ENCODE peak calls at places on chromosomes 4 and X, in seven cellular contexts. C, P, F, E, M, H and R are unnamed samples.

GRCh38 chr4:88674989-88675388 is 22.6 kb downstream of the NAP1L5 start:
- DNase-seq in C (no peak), P (no peak), F (no peak), E (no peak), M (no peak), H (no peak), R (no peak)

GRCh38 chrX:104522386-104522785 is 43.6 kb upstream of the IL1RAPL2 start:
- DNase-seq in C (no peak), P (no peak), F (no peak), E (no peak), M (no peak), H (no peak), R (no peak)

GRCh38 chr4:152265149-152265621 is 270.7 kb downstream of the FBXW7 start:
- DNase-seq in C (no peak), P (peak; percentile 70), F (peak; percentile 35), E (no peak), M (no peak), H (peak; percentile 19), R (no peak)

GRCh38 chrX:16788477-16788876 is 2.2 kb downstream of the TXLNG start:
- DNase-seq in C (no peak), P (peak; percentile 35), F (no peak), E (no peak), M (peak; percentile 66), H (no peak), R (no peak)

GRCh38 chr4:173878701-173879100 is 348.7 kb upstream of the HAND2 start:
- DNase-seq in C (peak; percentile 16), P (peak; percentile 39), F (no peak), E (no peak), M (no peak), H (no peak), R (no peak)

GRCh38 chr4:15656038-15656470 is 897 bp upstream of the FBXL5 start:
- DNase-seq in C (peak; percentile 28), P (no peak), F (no peak), E (no peak), M (no peak), H (no peak), R (no peak)

GRCh38 chr4:10240691-10241090 is 124.1 kb upstream of the WDR1 start:
- DNase-seq in C (no peak), P (no peak), F (no peak), E (no peak), M (no peak), H (no peak), R (no peak)

GRCh38 chrX:129323115-129323514 is 200.2 kb downstream of the SMARCA1 start:
- DNase-seq in C (no peak), P (no peak), F (no peak), E (no peak), M (no peak), H (no peak), R (no peak)

GRCh38 chrX:781216-782211 is 150.9 kb downstream of the SHOX start:
- DNase-seq in C (no peak), P (no peak), F (no peak), E (no peak), M (no peak), H (no peak), R (no peak)

GRCh38 chr4:19614171-19614570 is 637.5 kb upstream of the SLIT2 start:
- DNase-seq in C (no peak), P (no peak), F (no peak), E (no peak), M (no peak), H (no peak), R (no peak)

DNA sequence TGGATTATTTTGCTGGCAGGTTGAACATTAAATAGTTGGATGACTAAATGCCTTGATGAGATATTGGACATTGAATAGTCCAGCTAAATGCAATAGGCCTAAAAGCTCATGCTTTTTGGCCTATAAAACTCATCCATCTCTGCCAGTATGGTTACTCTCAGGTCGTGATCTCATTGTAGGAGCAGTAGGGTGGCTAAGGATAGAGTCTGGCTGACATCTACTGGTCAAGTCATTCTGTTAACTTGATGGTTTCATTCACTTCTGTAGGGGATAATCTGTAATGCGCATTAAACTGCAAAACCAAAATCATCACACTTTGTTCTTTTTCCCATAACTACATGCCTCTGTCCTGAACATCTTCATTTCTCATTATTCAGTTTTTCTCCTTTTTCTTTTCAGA is 227.0 kb downstream of the DKK2 start:
- DNase-seq in C (no peak), P (no peak), F (peak; percentile 67), E (no peak), M (no peak), H (no peak), R (no peak)
- TF ChIP-seq CTCF in C (peak; percentile 27), P (no peak), F (peak; percentile 76), E (no peak), M (peak; percentile 40), H (no peak), R (no peak)

DNA sequence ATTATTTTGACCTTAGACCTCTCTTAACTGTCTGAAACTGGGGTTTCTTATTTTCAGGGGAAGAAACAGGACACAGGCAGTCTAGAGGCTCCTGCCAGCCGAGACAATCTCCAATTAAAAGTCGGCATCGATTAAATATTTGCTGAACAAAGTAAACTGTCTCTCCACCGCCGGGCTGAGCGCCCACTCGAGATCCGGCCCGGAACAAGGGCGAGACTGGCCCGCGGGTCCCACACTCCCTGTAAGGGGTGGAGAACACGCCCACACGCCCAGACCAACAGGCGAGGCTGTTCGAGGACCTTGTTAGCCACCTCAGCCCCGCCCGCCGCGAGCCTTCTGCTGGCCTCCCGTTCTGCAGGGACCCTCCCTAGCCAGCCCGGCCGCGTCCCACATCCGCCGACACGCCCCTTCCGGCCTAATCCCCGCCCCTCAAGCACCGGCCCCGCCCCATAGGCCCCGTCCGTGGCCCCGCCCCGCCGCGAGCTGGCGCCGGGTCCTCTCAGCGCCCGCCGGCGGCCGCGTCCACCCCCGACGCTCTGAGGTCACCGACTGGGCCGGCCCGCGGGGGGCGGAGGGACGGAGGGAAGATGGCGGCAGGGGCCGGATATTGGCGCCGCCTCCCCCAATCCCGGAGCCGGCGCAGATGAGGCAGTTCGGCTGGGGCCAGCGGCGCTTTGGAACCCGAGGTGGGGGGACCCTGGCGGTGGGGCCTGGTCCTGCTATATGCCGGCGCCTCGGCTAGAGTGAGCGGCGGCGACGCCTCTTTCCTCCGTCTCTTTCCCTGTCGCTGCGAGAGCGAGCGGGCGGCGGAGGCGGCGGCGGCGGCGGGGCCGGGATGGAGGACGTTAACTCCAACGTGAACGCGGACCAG is at the start of gene SLAIN2:
- DNase-seq in C (peak; percentile 99), P (peak; percentile 98), F (peak; percentile 97), E (peak; percentile 99), M (peak; percentile 100), H (peak; percentile 98), R (peak; percentile 98)
- TF ChIP-seq CTCF in C (peak; percentile 45), P (no peak), F (peak; percentile 72), E (no peak), M (peak; percentile 52), H (peak; percentile 4), R (no peak)

GRCh38 chr4:102730968-102731533 is 29.7 kb downstream of the MANBA start:
- DNase-seq in C (no peak), P (no peak), F (no peak), E (no peak), M (no peak), H (peak; percentile 17), R (no peak)
- TF ChIP-seq CTCF in C (no peak), P (no peak), F (peak; percentile 41), E (no peak), M (no peak), H (peak; percentile 35), R (no peak)

DNA sequence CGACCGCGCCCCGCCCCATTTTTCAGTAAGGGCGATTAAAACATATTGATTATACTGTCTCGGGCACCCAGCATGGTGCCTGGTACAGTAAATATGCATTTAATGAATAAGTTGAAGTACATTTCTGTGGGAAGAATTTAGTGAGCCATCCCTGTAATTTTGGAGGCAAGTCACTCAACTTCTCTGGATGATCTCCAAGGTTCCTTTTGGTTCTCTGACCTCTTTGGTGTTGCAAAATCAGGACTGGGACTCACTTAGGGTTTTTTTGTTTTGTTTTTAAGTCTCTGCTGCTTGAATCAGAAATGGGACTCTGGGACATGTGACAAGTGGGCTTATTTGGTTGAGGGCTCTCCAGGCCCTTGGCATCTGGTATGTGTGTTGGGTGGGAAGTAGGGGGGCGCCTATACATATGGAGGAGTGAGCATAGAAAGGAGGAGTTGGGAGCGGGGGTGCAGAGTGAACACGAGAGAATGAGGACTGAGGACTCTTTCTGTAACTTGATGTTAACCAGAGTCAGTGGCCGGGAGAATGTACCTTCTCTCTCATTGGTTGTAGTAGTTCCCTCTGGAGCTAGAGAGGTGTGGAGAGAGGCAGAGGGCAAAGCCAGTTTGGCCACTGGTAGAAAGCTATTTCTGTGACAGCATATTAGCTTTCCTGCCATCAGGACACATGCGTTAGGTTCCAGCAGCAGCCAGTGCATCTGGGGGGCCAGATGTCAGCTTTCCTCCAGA is 1.9 kb downstream of the ARHGAP10 start:
- DNase-seq in C (peak; percentile 59), P (peak; percentile 26), F (no peak), E (no peak), M (peak; percentile 36), H (no peak), R (no peak)
- TF ChIP-seq CTCF in C (peak; percentile 12), P (no peak), F (peak; percentile 48), E (no peak), M (no peak), H (no peak), R (no peak)

DNA sequence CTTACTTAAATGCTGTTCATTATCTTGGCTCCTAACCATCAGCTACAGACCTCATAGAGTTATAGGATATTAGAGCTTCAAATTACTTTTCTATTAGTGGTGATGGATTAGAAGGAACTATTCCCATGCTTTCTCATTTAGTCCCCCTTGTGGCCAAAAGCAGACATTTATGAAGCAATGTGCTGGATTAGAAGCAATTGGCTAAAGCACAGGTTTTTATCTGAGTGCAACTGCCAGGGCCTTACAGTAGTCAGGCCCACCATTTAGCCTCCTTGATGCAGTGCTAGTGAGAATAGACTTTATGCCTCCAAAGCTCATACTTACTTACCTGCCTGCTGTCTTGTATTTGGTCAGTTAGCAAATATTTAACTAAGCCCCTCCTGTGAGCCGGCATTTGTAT is 93.0 kb downstream of the TSPAN7 start:
- DNase-seq in C (peak; percentile 17), P (no peak), F (peak; percentile 19), E (no peak), M (no peak), H (peak; percentile 19), R (no peak)
- TF ChIP-seq CTCF in C (peak; percentile 51), P (no peak), F (peak; percentile 69), E (no peak), M (peak; percentile 35), H (peak; percentile 63), R (no peak)

GRCh38 chrX:30248854-30249253 is 1.9 kb downstream of the MAGEB1 start:
- DNase-seq in C (no peak), P (no peak), F (no peak), E (no peak), M (no peak), H (no peak), R (no peak)
- TF ChIP-seq CTCF in C (no peak), P (no peak), F (no peak), E (no peak), M (no peak), H (no peak), R (no peak)

DNA sequence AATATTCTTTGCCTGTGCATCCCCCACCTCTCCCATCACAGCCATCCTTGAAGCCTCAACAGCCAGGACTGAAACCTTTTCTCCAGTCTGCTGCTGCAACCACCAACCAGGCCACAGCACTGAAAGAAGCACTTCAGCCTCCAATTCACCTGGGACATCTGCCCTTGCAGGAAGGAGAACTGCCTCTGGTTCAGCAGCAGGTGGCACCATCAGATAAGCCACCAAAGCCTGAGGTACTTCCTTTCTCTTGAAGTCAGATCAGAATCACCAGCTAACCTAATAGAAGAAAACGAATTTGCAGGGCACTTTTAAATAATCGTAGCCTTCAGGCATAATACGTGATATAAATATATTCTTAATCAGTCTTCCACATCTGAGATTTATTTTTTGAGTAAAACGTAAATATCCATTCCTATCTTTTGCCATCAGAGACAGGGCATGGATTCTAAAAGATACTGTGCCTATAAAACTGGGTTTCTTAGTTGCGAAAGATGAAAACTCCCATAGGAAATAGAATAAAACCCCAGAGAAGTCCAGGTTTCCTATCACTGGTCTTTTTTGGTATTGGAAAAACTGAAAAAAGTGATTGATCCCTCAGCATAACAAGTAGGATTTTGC is 9.5 kb downstream of the AMBN start:
- DNase-seq in C (peak; percentile 10), P (peak; percentile 23), F (peak; percentile 70), E (no peak), M (no peak), H (peak; percentile 30), R (no peak)
- TF ChIP-seq CTCF in C (peak; percentile 63), P (no peak), F (peak; percentile 83), E (no peak), M (peak; percentile 59), H (peak; percentile 82), R (no peak)